ENCODE peak calls at places on chromosome 1, in five cellular contexts. O, C, E, U and N are unnamed samples.

GRCh38 chr1:46489169-46489637 is 433 bp upstream of the DMBX1 start:
- DNase-seq in C (no peak), O (no peak), E (no peak), U (no peak), N (peak)

GRCh38 chr1:97308131-97308530 is 586.5 kb downstream of the PTBP2 start:
- DNase-seq in O (peak), E (no peak), C (no peak), U (no peak), N (peak)

GRCh38 chr1:150537732-150538684 is 11.2 kb upstream of the ADAMTSL4 start:
- DNase-seq in C (no peak), O (peak), U (no peak), E (no peak), N (peak)

GRCh38 chr1:62222321-62222720 is 27.7 kb downstream of the L1TD1 start:
- DNase-seq in E (no peak), U (no peak), C (no peak), O (no peak), N (no peak)

GRCh38 chr1:201539561-201540404 is 856 bp downstream of the NAV1 start:
- DNase-seq in U (peak), C (no peak), E (no peak), O (peak), N (peak)

GRCh38 chr1:155081472-155082300 is 3.0 kb downstream of the EFNA3 start:
- DNase-seq in U (no peak), O (no peak), C (no peak), E (no peak), N (peak)

GRCh38 chr1:221620437-221621384 is 121.2 kb downstream of the DUSP10 start:
- DNase-seq in O (peak), E (no peak), U (no peak), C (no peak), N (peak)

GRCh38 chr1:155063550-155064108 is at the start of gene EFNA4:
- DNase-seq in E (peak), U (peak), O (peak), C (peak), N (peak)

GRCh38 chr1:112723511-112723839 is 8.3 kb upstream of the PPM1J start:
- DNase-seq in O (no peak), C (no peak), E (no peak), U (no peak), N (no peak)

GRCh38 chr1:61925591-61926298 is 183.5 kb downstream of the PATJ start:
- DNase-seq in U (no peak), O (no peak), C (no peak), E (no peak), N (peak)

GRCh38 chr1:40450491-40451237 is 388 bp downstream of the ZFP69B start:
- DNase-seq in O (peak), E (peak), U (no peak), C (peak), N (peak)

DNA sequence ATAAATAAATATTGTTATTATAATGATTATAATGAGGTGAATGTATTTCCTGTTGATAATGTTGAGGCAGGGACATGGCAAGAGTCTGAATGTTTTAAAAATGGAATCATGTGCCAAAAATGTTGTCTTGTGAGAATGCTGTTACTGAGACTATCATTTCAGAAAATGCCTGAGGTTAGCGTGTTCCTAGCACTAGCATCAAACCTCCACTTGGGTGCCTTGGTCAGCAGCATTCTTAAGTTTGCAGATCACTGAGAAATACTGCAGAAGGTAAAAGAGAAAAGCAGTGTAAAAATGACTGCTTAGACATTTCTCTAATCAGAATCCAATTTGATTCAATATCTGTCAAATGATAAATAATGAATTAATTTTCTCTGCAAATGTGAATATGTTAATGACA is 50.8 kb downstream of the OLFM3 start:
- DNase-seq in U (no peak), C (no peak), O (no peak), E (no peak), N (no peak)
- TF ChIP-seq CTCF in U (no peak), C (no peak), O (no peak), E (no peak), N (no peak)

GRCh38 chr1:228394571-228395394 is 11.9 kb downstream of the TRIM11 start:
- DNase-seq in C (no peak), O (no peak), E (no peak), U (no peak), N (no peak)

GRCh38 chr1:228393811-228394570 is 12.6 kb downstream of the TRIM11 start:
- DNase-seq in C (no peak), O (no peak), E (no peak), U (no peak), N (no peak)

GRCh38 chr1:228391411-228392020 is 15.1 kb downstream of the TRIM11 start:
- DNase-seq in U (no peak), O (no peak), E (no peak), C (no peak), N (no peak)

GRCh38 chr1:228392111-228392936 is 14.3 kb downstream of the TRIM11 start:
- DNase-seq in E (no peak), U (no peak), O (no peak), C (no peak), N (no peak)

GRCh38 chr1:228393268-228393699 is 13.4 kb downstream of the TRIM11 start:
- DNase-seq in E (no peak), U (peak), O (peak), C (no peak), N (peak)
- TF ChIP-seq CTCF in E (peak), U (peak), O (peak), C (no peak), N (peak)

DNA sequence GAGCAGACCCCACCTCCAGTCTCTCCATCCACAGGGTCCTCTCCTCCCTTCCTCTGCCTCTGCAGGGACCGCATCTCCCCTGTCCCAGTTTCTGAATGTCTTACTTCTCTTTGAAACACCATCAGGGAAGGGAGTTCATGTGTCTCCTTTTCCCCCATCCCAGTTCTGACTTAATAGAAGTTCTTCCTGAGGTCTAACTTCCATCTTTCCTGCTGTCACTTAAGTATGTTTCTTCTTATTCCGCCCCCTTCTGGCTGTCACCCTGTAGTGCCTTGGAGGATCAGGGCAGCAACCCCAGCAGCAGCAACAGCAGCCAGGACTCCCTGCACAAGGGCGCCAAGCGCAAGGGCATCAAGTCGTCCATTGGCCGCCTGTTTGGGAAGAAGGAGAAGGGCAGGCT is 29.3 kb downstream of the MYOG start:
- DNase-seq in O (no peak), E (no peak), U (no peak), C (no peak), N (no peak)
- TF ChIP-seq CTCF in O (peak), E (no peak), U (no peak), C (no peak), N (no peak)

GRCh38 chr1:230792691-230793462 is 45.7 kb downstream of the CAPN9 start:
- DNase-seq in E (no peak), U (no peak), O (no peak), C (no peak), N (no peak)

GRCh38 chr1:230790026-230790425 is 42.8 kb downstream of the CAPN9 start:
- DNase-seq in C (no peak), U (no peak), E (no peak), O (no peak), N (no peak)

GRCh38 chr1:230793463-230793745 is 46.2 kb downstream of the CAPN9 start:
- DNase-seq in C (no peak), O (no peak), U (no peak), E (no peak), N (no peak)

GRCh38 chr1:230794431-230794830 is 47.2 kb downstream of the CAPN9 start:
- DNase-seq in O (no peak), U (no peak), E (no peak), C (no peak), N (no peak)

GRCh38 chr1:230791986-230792564 is 44.9 kb downstream of the CAPN9 start:
- DNase-seq in C (no peak), U (no peak), E (no peak), O (no peak), N (no peak)
- TF ChIP-seq CTCF in C (no peak), U (no peak), E (no peak), O (no peak), N (no peak)

GRCh38 chr1:192609110-192610079 is 26.6 kb upstream of the RGS13 start:
- DNase-seq in E (no peak), C (peak), O (no peak), U (peak), N (no peak)
- TF ChIP-seq CTCF in E (no peak), C (no peak), O (no peak), U (no peak), N (no peak)

GRCh38 chr1:86750530-86750929 is 46.2 kb downstream of the SH3GLB1 start:
- DNase-seq in O (no peak), U (no peak), E (no peak), C (no peak), N (no peak)

GRCh38 chr1:86756062-86756406 is 51.7 kb downstream of the SH3GLB1 start:
- DNase-seq in C (no peak), O (no peak), E (no peak), U (no peak), N (no peak)

GRCh38 chr1:86750076-86750475 is 45.7 kb downstream of the SH3GLB1 start:
- DNase-seq in U (no peak), O (peak), C (no peak), E (no peak), N (no peak)

GRCh38 chr1:86754265-86754974 is 50.0 kb downstream of the SH3GLB1 start:
- DNase-seq in C (no peak), E (no peak), O (no peak), U (no peak), N (no peak)

DNA sequence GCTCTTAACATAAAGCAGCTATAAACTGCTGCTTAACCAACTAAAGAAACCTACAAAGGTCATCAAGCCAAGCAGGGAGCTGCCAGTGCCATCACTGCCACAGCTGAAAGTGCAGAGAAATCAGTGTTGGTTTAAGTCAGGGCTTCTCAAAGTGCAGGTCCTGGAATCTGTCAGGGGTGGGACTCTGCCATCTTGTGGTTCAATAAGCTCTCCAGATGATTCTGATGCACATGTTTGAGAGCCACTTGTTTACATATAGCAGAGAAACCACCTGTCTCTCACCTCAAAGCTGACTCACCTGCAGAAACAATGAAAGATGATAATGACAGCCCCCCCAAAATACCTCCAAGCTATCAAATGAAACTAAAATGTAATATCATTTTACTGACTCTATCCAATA is 49.3 kb downstream of the SH3GLB1 start:
- DNase-seq in C (no peak), U (no peak), O (no peak), E (no peak), N (peak)
- TF ChIP-seq CTCF in C (no peak), U (no peak), O (peak), E (peak), N (no peak)

DNA sequence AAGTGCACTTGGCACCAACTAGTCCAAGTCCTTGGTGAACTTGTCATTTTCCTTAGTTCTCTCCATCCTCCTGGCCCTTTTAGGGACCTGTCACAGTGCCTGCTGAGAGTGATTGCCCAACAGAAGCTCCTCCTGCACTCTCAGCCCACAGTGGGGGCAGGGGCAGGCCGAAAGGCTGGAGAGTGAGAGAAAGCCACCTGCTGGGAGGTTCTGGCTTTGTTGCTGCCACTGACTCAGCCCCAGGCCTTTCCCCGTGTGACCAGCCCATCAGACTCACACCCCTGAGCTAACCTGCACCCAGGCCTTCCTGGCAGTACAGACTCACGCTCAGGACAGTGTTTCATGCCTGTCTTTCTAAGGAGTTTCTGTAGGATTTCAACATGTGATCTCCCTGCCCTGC is 17.1 kb upstream of the PROK1 start:
- DNase-seq in O (peak), U (peak), C (no peak), E (peak), N (peak)
- TF ChIP-seq CTCF in O (no peak), U (no peak), C (no peak), E (peak), N (peak)

GRCh38 chr1:22206551-22207125 is 63.7 kb upstream of the WNT4 start:
- DNase-seq in E (no peak), C (no peak), O (no peak), U (no peak), N (peak)

GRCh38 chr1:22208973-22209378 is 66.1 kb upstream of the WNT4 start:
- DNase-seq in E (no peak), C (no peak), U (no peak), O (no peak), N (no peak)

GRCh38 chr1:22207605-22208264 is 64.8 kb upstream of the WNT4 start:
- DNase-seq in C (no peak), E (no peak), U (no peak), O (no peak), N (no peak)

GRCh38 chr1:22210176-22210575 is 67.3 kb upstream of the WNT4 start:
- DNase-seq in O (no peak), U (no peak), C (no peak), E (no peak), N (no peak)

GRCh38 chr1:22208265-22208972 is 65.5 kb upstream of the WNT4 start:
- DNase-seq in O (no peak), E (no peak), C (no peak), U (no peak), N (peak)
- TF ChIP-seq CTCF in O (no peak), E (peak), C (no peak), U (no peak), N (peak)